ENCODE peak calls at places on chromosomes 4 and X, in four cellular contexts. I is cardiac muscle cell; X is CD4-positive, CD25-positive, alpha-beta regulatory T cell; Z is naive thymus-derived CD4-positive, alpha-beta T cell. C is an unnamed sample.

GRCh38 chr4:83548151-83548905 is 12.4 kb downstream of the GPAT3 start:
- DNase-seq in I (no peak), X (peak; percentile 82), Z (peak; percentile 57), C (peak; percentile 95)

GRCh38 chr4:57190651-57191481 is 80.7 kb upstream of the IGFBP7 start:
- DNase-seq in I (peak; percentile 59), X (peak; percentile 10), Z (no peak), C (peak; percentile 30)

GRCh38 chrX:71998836-71999509 is 88.3 kb downstream of the NHSL2 start:
- DNase-seq in I (peak; percentile 37), X (peak; percentile 38), Z (no peak), C (peak; percentile 71)

GRCh38 chr4:166044871-166045270 is 171.8 kb downstream of the TLL1 start:
- DNase-seq in I (no peak), X (no peak), Z (no peak), C (no peak)

GRCh38 chr4:21856301-21856700 is 92.3 kb downstream of the KCNIP4 start:
- DNase-seq in I (no peak), X (no peak), Z (no peak), C (no peak)

GRCh38 chr4:84855774-84856173 is 110.7 kb downstream of the WDFY3 start:
- DNase-seq in I (peak; percentile 15), X (no peak), Z (no peak), C (no peak)

GRCh38 chr4:59180969-59181368 is 2019.2 kb upstream of the ADGRL3 start:
- DNase-seq in I (no peak), X (no peak), Z (no peak), C (no peak)

GRCh38 chr4:118770741-118771187 is 65.2 kb downstream of the SEC24D start:
- DNase-seq in I (peak; percentile 65), X (no peak), Z (no peak), C (no peak)

GRCh38 chr4:119081943-119082342 is 53.7 kb upstream of the MYOZ2 start:
- DNase-seq in I (peak; percentile 31), X (no peak), Z (no peak), C (no peak)

GRCh38 chrX:97126020-97126419 is 242.3 kb downstream of the RPA4 start:
- DNase-seq in I (no peak), X (no peak), Z (no peak), C (peak; percentile 38)

GRCh38 chr4:178415925-178416324 is 973.7 kb upstream of the AGA start:
- DNase-seq in I (no peak), X (no peak), Z (no peak), C (no peak)

GRCh38 chrX:147800663-147801062 is 111.1 kb upstream of the FMR1 start:
- DNase-seq in I (no peak), X (no peak), Z (no peak), C (no peak)

GRCh38 chrX:147803948-147804347 is 107.8 kb upstream of the FMR1 start:
- DNase-seq in I (peak; percentile 34), X (peak; percentile 30), Z (no peak), C (peak; percentile 9)
- H3K4me1 ChIP-seq in I (no peaks in the 10 kb centered on the region), X (no peaks in the 10 kb centered on the region), Z (no peaks in the 10 kb centered on the region), C (peaks cover 6% of the 10 kb centered on the region)

DNA sequence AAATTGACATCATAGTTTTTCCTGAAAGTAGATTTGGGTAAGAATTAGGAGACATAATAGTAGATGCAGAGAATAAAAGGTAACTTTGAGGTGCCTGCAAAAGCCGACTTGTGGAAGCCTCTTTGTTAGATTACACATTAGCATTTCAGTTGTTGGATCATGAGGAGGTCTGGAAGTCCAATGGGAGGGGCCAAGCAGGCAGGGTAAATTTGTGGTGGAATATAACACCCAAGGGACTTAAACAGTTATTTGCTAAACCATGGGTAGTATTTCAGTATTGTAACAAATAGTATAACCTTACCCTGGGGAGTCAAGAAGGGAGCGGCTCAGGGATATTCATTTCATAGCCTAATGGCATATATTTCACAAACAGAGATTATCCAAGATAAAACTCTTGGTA is 810.7 kb upstream of the AMOT start:
- DNase-seq in I (no peak), X (no peak), Z (no peak), C (no peak)
- H3K27me3 ChIP-seq in I (no peaks in the 10 kb centered on the region), X (no peaks in the 10 kb centered on the region), Z (no peaks in the 10 kb centered on the region), C (peaks cover 8% of the 10 kb centered on the region)

GRCh38 chr4:138189212-138189611 is 52.9 kb downstream of the SLC7A11 start:
- DNase-seq in I (no peak), X (no peak), Z (no peak), C (no peak)
- H3K4me1 ChIP-seq in I (peaks cover 37% of the 10 kb centered on the region), X (no peaks in the 10 kb centered on the region), Z (no peaks in the 10 kb centered on the region), C (peaks cover 12% of the 10 kb centered on the region)

GRCh38 chr4:110613710-110614109 is 9.2 kb downstream of the PITX2 start:
- DNase-seq in I (no peak), X (no peak), Z (no peak), C (no peak)
- H3K27me3 ChIP-seq in I (peaks cover 94% of the 10 kb centered on the region), X (peaks cover 54% of the 10 kb centered on the region), Z (peaks cover 47% of the 10 kb centered on the region), C (peaks cover 31% of the 10 kb centered on the region)

GRCh38 chr4:113433536-113434246 is 327.8 kb downstream of the CAMK2D start:
- DNase-seq in I (no peak), X (no peak), Z (no peak), C (no peak)
- H3K4me1 ChIP-seq in I (peaks cover 4% of the 10 kb centered on the region), X (no peaks in the 10 kb centered on the region), Z (no peaks in the 10 kb centered on the region), C (peaks cover 53% of the 10 kb centered on the region)

GRCh38 chr4:185028625-185029024 is 10.3 kb downstream of the HELT start:
- DNase-seq in I (no peak), X (no peak), Z (no peak), C (no peak)
- H3K27me3 ChIP-seq in I (peaks cover 100% of the 10 kb centered on the region), X (peaks cover 13% of the 10 kb centered on the region), Z (no peaks in the 10 kb centered on the region), C (peaks cover 64% of the 10 kb centered on the region)

C was measured in adipocyte.